ENCODE peak calls at places on chromosomes 2 and 18, in six cellular contexts. H, F, E, X, C and I are unnamed samples.

GRCh38 chr2:107001964-107002696 is 116.2 kb upstream of the ST6GAL2 start:
- DNase-seq in H (peak; percentile 56), F (no peak), E (no peak), X (no peak), C (no peak), I (no peak)

GRCh38 chr2:205852457-205852856 is 170.2 kb downstream of the NRP2 start:
- DNase-seq in H (no peak), F (no peak), E (no peak), X (no peak), C (no peak), I (peak; percentile 52)

GRCh38 chr2:187434342-187434785 is 13.7 kb downstream of the CALCRL start:
- DNase-seq in H (peak; percentile 39), F (no peak), E (no peak), X (no peak), C (no peak), I (no peak)

GRCh38 chr18:57666818-57667497 is 45.3 kb upstream of the NARS1 start:
- DNase-seq in H (peak; percentile 70), F (no peak), E (no peak), X (no peak), C (no peak), I (no peak)

GRCh38 chr2:121254748-121255147 is 30.3 kb downstream of the TFCP2L1 start:
- DNase-seq in H (no peak), F (peak; percentile 25), E (no peak), X (no peak), C (no peak), I (no peak)

GRCh38 chr2:72011791-72012190 is 135.9 kb downstream of the CYP26B1 start:
- DNase-seq in H (no peak), F (no peak), E (no peak), X (no peak), C (no peak), I (no peak)

GRCh38 chr2:45643095-45643494 is 8.4 kb upstream of the PRKCE start:
- DNase-seq in H (peak; percentile 15), F (no peak), E (no peak), X (no peak), C (no peak), I (no peak)

GRCh38 chr2:185828326-185828725 is 89.7 kb downstream of the FSIP2 start:
- DNase-seq in H (no peak), F (no peak), E (no peak), X (no peak), C (no peak), I (no peak)

GRCh38 chr2:200092235-200092634 is 136.9 kb downstream of the MAIP1 start:
- DNase-seq in H (no peak), F (no peak), E (no peak), X (no peak), C (no peak), I (no peak)

GRCh38 chr2:19902272-19902730 is 518 bp upstream of the TTC32 start:
- DNase-seq in H (no peak), F (no peak), E (no peak), X (no peak), C (no peak), I (no peak)

GRCh38 chr2:20108655-20109396 is 57.4 kb upstream of the LAPTM4A start:
- DNase-seq in H (no peak), F (peak; percentile 56), E (no peak), X (no peak), C (no peak), I (no peak)

GRCh38 chr2:54274781-54275242 is 18.8 kb upstream of the TSPYL6 start:
- DNase-seq in H (peak; percentile 91), F (no peak), E (no peak), X (no peak), C (no peak), I (no peak)

GRCh38 chr2:127721978-127722355 is 20.7 kb downstream of the SFT2D3 start:
- DNase-seq in H (no peak), F (no peak), E (no peak), X (no peak), C (no peak), I (no peak)

GRCh38 chr2:46175409-46175808 is 121.8 kb upstream of the EPAS1 start:
- DNase-seq in H (peak; percentile 71), F (no peak), E (no peak), X (no peak), C (no peak), I (no peak)

GRCh38 chr2:43038720-43039099 is 187.7 kb downstream of the ZFP36L2 start:
- DNase-seq in H (no peak), F (no peak), E (no peak), X (no peak), C (no peak), I (no peak)

GRCh38 chr18:4276983-4277585 is 178.0 kb downstream of the DLGAP1 start:
- DNase-seq in H (no peak), F (no peak), E (no peak), X (no peak), C (no peak), I (no peak)

GRCh38 chr2:70777450-70777849 is 9.4 kb upstream of the ADD2 start:
- DNase-seq in H (peak; percentile 36), F (no peak), E (no peak), X (no peak), C (no peak), I (no peak)

GRCh38 chr18:39455300-39455699 is 1889.7 kb upstream of the CELF4 start:
- DNase-seq in H (peak; percentile 59), F (no peak), E (no peak), X (no peak), C (no peak), I (peak; percentile 38)

GRCh38 chr18:12408247-12408869 is 629 bp downstream of the PRELID3A start:
- DNase-seq in H (peak; percentile 45), F (no peak), E (no peak), X (no peak), C (no peak), I (no peak)

GRCh38 chr2:29130295-29130694 is 15.1 kb downstream of the CLIP4 start:
- DNase-seq in H (peak; percentile 90), F (no peak), E (no peak), X (no peak), C (no peak), I (no peak)

GRCh38 chr2:127826047-127826446 is 15.1 kb upstream of the WDR33 start:
- DNase-seq in H (no peak), F (no peak), E (no peak), X (no peak), C (no peak), I (no peak)

GRCh38 chr18:21031845-21032244 is 79.8 kb downstream of the ROCK1 start:
- DNase-seq in H (no peak), F (no peak), E (no peak), X (no peak), C (no peak), I (no peak)

GRCh38 chr2:150303281-150303680 is 184.2 kb downstream of the RND3 start:
- DNase-seq in H (no peak), F (no peak), E (no peak), X (no peak), C (no peak), I (no peak)

GRCh38 chr2:20397811-20398447 is 47.3 kb upstream of the PUM2 start:
- DNase-seq in H (no peak), F (no peak), E (no peak), X (no peak), C (no peak), I (no peak)

GRCh38 chr2:10817413-10817812 is 4.8 kb upstream of the PDIA6 start:
- DNase-seq in H (no peak), F (peak; percentile 42), E (no peak), X (no peak), C (no peak), I (no peak)

DNA sequence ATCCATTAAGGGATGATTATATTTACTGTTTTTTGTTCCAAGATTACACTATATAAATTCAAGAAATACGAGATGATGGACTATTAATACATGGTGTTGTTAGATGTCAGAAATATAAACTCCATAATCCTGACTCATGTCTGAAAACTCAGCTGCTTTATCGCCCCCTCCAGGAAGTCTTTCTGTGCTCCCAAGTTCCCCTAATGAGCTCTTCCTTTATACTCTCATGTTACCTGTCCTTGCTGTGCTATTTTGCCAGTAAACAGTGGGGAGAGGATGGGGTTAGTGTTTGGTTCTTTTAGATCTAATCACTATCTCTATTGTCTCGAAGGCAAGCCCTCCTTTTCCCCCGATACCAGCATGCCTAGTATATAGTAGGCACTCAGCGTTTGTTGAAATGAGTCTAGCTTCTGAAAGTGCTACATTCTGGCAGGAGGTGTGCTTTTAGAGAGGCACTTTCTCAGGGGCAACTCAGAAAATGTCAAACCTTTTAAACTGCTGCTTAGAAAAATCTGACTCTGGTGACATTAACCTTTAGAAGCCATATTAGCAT is 21.4 kb upstream of the BARD1 start:
- DNase-seq in H (peak; percentile 38), F (no peak), E (no peak), X (no peak), C (no peak), I (no peak)
- TF ChIP-seq CTCF in H (peak; percentile 48), F (peak; percentile 20), E (no peak), X (no peak), C (no peak), I (no peak)

DNA sequence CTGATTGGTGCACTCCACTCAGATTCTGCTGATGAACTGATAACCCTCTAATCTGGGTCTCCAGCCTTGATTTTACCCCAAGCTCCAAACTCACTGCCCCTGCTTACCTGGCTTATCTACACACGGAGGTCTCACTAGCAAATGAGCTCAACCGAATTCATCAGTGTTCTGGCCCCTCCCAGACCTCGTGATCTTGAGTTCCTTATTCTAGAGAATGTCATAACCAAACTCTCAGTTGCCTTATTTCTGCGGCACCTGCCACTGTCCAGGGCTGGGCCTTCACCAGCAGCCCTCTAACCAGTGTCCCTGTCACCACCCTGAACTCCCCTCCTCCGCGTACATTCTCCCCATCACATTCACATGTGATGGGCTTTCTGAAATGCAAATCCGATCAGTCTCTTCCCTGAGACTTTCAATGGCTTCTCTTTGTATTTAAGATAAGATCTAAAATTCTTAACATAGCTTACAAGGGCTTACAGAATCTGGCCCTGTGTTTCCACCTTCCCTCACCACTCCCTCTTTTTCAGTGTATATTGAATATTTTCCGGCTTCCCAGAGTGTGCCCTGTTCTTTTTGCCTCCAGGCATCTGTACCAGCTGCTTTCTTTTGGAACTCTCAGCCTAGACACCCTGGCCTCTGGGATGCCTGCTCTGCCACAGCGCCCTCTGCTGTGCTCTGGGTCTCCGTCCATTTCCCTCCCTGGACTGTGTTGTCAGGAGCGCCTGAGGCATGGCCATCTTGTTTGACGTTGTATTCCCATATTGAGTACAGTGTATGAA is 31.1 kb downstream of the NAB1 start:
- DNase-seq in H (no peak), F (peak; percentile 84), E (peak; percentile 76), X (peak; percentile 63), C (no peak), I (peak; percentile 49)
- TF ChIP-seq CTCF in H (peak; percentile 15), F (peak; percentile 53), E (peak; percentile 69), X (peak; percentile 97), C (no peak), I (peak; percentile 15)

DNA sequence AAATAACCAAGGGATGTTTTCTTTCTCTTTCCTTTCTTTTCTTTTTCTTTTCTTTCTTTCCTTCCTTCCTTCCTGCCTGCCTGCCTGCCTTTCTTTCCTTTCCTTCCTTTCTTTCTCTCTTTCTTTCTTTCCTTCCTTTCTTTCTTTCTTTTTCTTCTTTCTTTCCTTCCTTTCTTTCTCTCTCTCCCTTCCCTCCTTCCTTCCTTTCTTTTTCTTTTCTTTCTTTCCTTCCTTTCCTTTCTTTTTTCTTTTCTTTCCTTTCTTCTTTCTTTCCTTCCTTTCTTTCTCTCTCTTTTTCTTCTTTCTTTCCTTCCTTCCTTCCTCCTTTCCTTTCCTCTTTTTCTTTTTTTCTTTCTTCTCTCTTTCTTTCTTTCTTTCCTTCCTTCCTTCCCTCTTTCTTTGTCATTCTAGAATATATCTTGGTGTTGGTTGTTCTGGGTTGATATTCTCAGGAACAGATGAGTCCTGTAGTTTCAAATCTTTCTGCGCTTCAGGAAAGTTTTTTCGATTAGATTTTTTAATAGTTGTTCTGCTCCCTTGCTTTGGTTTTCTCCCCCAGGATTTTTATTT is 101.5 kb upstream of the FBXO11 start:
- DNase-seq in H (no peak), F (no peak), E (no peak), X (no peak), C (no peak), I (no peak)
- TF ChIP-seq CTCF in H (no peak), F (no peak), E (no peak), X (no peak), C (no peak), I (no peak)

GRCh38 chr2:225570000-225570399 is 170.5 kb downstream of the NYAP2 start:
- DNase-seq in H (no peak), F (no peak), E (no peak), X (no peak), C (no peak), I (no peak)
- TF ChIP-seq CTCF in H (no peak), F (no peak), E (no peak), X (no peak), C (no peak), I (no peak)